ENCODE peak calls at places on chromosomes 11 and 22, in ten cellular contexts. C is thoracic aorta, E is cardiac muscle cell, F is OCI-LY7, L is adrenal gland, Z is right cardiac atrium, O is Peyer's patch, U is aorta, T is fibroblast of lung, Y is kidney. A is an unnamed sample. For H3K9me3, the result is how much of the 10 kb centered on the place peaks cover.

GRCh38 chr11:121524233-121524631 is 71.5 kb upstream of the SORL1-AS1 start:
- DNase-seq in C (no peak), E (no peak), F (no peak), L (no peak), Z (no peak), O (no peak), U (no peak), T (no peak), Y (no peak), A (no peak)

GRCh38 chr11:75420224-75421034 is 12.6 kb downstream of the KLHL35 start:
- DNase-seq in C (no peak), E (no peak), F (no peak), L (no peak), Z (no peak), O (no peak), U (no peak), T (no peak), Y (no peak), A (no peak)

GRCh38 chr11:70183032-70183431 is 20.1 kb upstream of the FADD start:
- DNase-seq in C (no peak), E (no peak), F (no peak), L (no peak), Z (peak), O (no peak), U (no peak), T (no peak), Y (no peak), A (no peak)

GRCh38 chr11:44893250-44894216 is 57.1 kb downstream of the TP53I11 start:
- DNase-seq in C (no peak), E (no peak), F (no peak), L (peak), Z (peak), O (no peak), U (no peak), T (no peak), Y (no peak), A (no peak)

GRCh38 chr11:88689548-88690240 is 352.2 kb upstream of the CTSC start:
- DNase-seq in C (no peak), E (no peak), F (no peak), L (no peak), Z (no peak), O (no peak), U (no peak), T (no peak), Y (no peak), A (no peak)

GRCh38 chr22:22558972-22559603 is at the start of gene PRAME:
- DNase-seq in C (no peak), E (peak), F (peak), L (peak), Z (peak), O (peak), U (peak), T (peak), Y (no peak), A (peak)

GRCh38 chr11:21865541-21865940 is 327.3 kb upstream of the ANO5 start:
- DNase-seq in C (no peak), E (no peak), F (no peak), L (no peak), Z (no peak), O (no peak), U (no peak), T (no peak), Y (no peak), A (no peak)

GRCh38 chr22:26589367-26589844 is 526 bp downstream of the TPST2 start:
- DNase-seq in C (no peak), E (peak), F (peak), L (peak), Z (peak), O (peak), U (peak), T (no peak), Y (peak), A (peak)

GRCh38 chr11:83773950-83774880 is 488.0 kb upstream of the CCDC90B start:
- DNase-seq in C (no peak), E (peak), F (no peak), L (no peak), Z (no peak), O (no peak), U (no peak), T (no peak), Y (no peak), A (no peak)

GRCh38 chr11:4167292-4167691 is 72.7 kb downstream of the RRM1 start:
- DNase-seq in C (no peak), E (no peak), F (no peak), L (no peak), Z (no peak), O (no peak), U (no peak), T (no peak), Y (no peak), A (no peak)

GRCh38 chr11:74689666-74690065 is 41.6 kb downstream of the CHRDL2 start:
- DNase-seq in C (no peak), E (peak), F (no peak), L (no peak), Z (peak), O (no peak), U (peak), T (peak), Y (peak), A (no peak)

GRCh38 chr11:77596626-77597025 is 6.9 kb downstream of the AQP11 start:
- DNase-seq in C (no peak), E (peak), F (no peak), L (no peak), Z (no peak), O (no peak), U (no peak), T (peak), Y (no peak), A (no peak)

GRCh38 chr22:39176067-39176621 is 23.7 kb upstream of the CBX7 start:
- DNase-seq in C (no peak), E (peak), F (no peak), L (peak), Z (peak), O (peak), U (peak), T (peak), Y (peak), A (peak)

GRCh38 chr22:49586244-49586748 is 241.4 kb downstream of the BRD1 start:
- DNase-seq in C (no peak), E (no peak), F (no peak), L (no peak), Z (no peak), O (no peak), U (peak), T (no peak), Y (peak), A (peak)

GRCh38 chr11:108847288-108847687 is 182.4 kb downstream of the DDX10 start:
- DNase-seq in C (no peak), E (no peak), F (no peak), L (no peak), Z (no peak), O (no peak), U (no peak), T (peak), Y (no peak), A (no peak)

GRCh38 chr22:46165975-46166374 is 15.6 kb downstream of the PPARA start:
- DNase-seq in C (no peak), E (peak), F (no peak), L (no peak), Z (no peak), O (no peak), U (no peak), T (peak), Y (no peak), A (no peak)

GRCh38 chr22:46226577-46226976 is 23.5 kb downstream of the CDPF1 start:
- DNase-seq in C (no peak), E (no peak), F (no peak), L (no peak), Z (no peak), O (no peak), U (no peak), T (no peak), Y (no peak), A (no peak)

GRCh38 chr11:85844439-85845051 is 10.6 kb upstream of the CCDC83 start:
- DNase-seq in C (no peak), E (no peak), F (no peak), L (no peak), Z (no peak), O (no peak), U (no peak), T (no peak), Y (no peak), A (no peak)

DNA sequence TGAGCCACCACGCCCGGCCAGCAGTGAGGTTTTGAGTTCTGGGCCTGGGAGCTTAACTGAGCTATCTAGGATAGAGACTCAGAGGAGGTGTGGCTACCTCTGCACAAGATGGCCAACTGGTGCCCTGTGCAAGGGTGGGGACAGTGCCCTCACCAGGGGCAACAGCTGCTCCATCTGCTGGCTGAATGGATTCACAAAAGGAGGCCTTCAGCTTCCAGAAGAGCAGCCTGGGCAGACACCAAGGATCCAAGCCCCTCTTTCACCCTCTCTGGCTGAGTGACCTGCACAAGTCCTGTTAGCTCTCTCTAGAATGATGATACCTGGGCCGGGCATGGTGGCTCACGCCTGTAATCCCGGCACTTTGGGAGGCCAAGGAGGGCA is 33.5 kb upstream of the BAIAP2L2 start:
- DNase-seq in C (no peak), E (no peak), F (no peak), L (no peak), Z (peak), O (peak), U (peak), T (no peak), Y (peak), A (no peak)
- H3K27ac ChIP-seq in C (no peak), E (no peak), F (no peak), L (no peak), Z (no peak), O (no peak), U (no peak), T (no peak), Y (no peak), A (no peak)

GRCh38 chr11:2655320-2655719 is 44.5 kb downstream of the KCNQ1OT1 start:
- DNase-seq in C (no peak), E (no peak), F (no peak), L (no peak), Z (no peak), O (no peak), U (no peak), T (no peak), Y (no peak), A (no peak)
- H3K9me3 ChIP-seq in C (under half), E (under half), F (under half), L (under half), Z (under half), O (under half), U (under half), T (under half), Y (half or more), A (under half)

GRCh38 chr11:118734031-118734430 is 54.6 kb upstream of the TREH start:
- DNase-seq in C (no peak), E (no peak), F (no peak), L (no peak), Z (no peak), O (no peak), U (no peak), T (no peak), Y (no peak), A (no peak)

GRCh38 chr11:118740892-118741291 is 50.1 kb downstream of the DDX6 start:
- DNase-seq in C (no peak), E (no peak), F (no peak), L (no peak), Z (no peak), O (no peak), U (no peak), T (no peak), Y (no peak), A (no peak)

DNA sequence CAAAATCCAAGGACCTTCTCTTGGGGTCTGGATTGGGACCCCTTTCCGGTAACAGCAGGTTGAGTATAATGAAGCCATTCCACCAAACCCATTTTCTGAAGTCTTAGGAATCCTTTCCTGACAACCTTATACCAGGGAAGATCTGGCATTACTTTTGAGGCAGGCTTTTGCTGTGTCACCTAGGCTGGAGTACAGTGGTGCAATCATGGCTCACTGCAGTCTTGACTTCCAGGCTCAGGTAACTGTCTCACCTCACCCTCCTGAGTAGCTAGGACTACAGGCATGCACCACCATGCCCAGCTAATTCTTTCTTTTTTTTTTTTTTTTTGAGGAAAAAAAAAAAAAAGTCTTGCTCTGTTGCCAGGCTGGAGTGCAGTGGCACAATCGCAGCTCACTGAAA is 55.8 kb upstream of the TREH start:
- DNase-seq in C (no peak), E (no peak), F (no peak), L (no peak), Z (no peak), O (no peak), U (no peak), T (no peak), Y (no peak), A (no peak)
- H3K27ac ChIP-seq in C (no peak), E (no peak), F (no peak), L (no peak), Z (no peak), O (no peak), U (no peak), T (no peak), Y (no peak), A (no peak)

DNA sequence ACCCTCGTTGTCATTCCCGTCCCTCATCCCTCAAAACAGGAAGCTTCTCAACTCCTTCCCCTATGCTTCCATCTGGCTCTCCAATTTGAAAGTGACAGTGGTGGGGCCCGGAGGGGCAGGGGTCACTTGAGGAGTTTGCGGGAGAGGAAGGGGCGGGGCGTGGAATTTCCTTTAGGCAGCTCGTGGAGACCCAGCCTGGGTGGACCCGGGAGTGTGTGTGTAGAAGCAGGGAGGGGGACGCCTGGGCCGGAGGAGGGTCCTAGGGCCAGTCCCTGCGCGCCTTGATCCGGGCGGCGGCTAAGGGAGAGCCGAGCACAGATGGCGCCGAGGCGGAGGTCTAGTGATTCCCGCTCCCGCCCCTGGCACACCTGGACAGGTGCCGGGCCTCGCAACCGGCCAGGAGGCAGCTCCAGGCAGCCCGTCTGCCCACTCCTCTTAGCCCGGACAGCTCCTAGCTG is 7.8 kb upstream of the PAX6 start:
- DNase-seq in C (no peak), E (no peak), F (no peak), L (no peak), Z (no peak), O (peak), U (no peak), T (no peak), Y (peak), A (no peak)
- H3K9me3 ChIP-seq in C (under half), E (under half), F (under half), L (under half), Z (under half), O (under half), U (under half), T (under half), Y (under half), A (under half)

GRCh38 chr11:128840137-128840536 is 27.0 kb downstream of the KCNJ1 start:
- DNase-seq in C (no peak), E (no peak), F (no peak), L (no peak), Z (no peak), O (no peak), U (no peak), T (no peak), Y (no peak), A (no peak)

GRCh38 chr11:128841461-128842072 is 25.5 kb downstream of the KCNJ1 start:
- DNase-seq in C (no peak), E (no peak), F (peak), L (no peak), Z (no peak), O (no peak), U (no peak), T (no peak), Y (no peak), A (no peak)

GRCh38 chr11:128845334-128845780 is 21.7 kb downstream of the KCNJ1 start:
- DNase-seq in C (no peak), E (no peak), F (peak), L (no peak), Z (no peak), O (no peak), U (no peak), T (no peak), Y (no peak), A (no peak)

GRCh38 chr11:128840783-128841182 is 26.3 kb downstream of the KCNJ1 start:
- DNase-seq in C (no peak), E (no peak), F (no peak), L (no peak), Z (no peak), O (no peak), U (no peak), T (no peak), Y (no peak), A (no peak)

DNA sequence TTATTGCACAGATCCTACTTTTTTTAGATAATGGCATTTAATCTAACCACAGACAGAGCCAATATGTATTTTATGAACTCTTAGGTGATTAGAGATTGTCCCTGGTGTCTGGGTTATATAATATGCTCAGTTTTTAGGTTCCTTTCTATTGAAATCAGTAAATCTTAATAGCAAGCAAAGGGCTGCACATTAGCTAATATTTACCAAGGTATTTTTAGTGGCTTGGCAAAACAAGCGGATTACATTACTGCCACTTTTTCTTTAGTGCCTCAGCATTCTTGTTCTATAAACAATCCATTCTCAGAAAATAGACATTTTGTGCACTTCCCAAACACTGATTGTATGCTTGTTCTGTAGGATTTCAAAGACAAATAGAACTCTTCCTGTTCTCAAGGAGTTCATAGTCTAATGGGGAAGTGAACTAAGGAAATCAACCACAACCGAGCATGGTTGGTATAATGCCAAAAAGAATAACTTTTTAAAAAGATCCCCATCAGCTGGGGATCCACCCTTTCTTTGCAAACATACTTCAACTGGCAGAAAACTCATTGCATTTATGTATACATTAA is 23.8 kb downstream of the KCNJ1 start:
- DNase-seq in C (no peak), E (no peak), F (no peak), L (no peak), Z (no peak), O (no peak), U (no peak), T (no peak), Y (no peak), A (no peak)
- H3K27ac ChIP-seq in C (no peak), E (no peak), F (peak), L (no peak), Z (no peak), O (no peak), U (no peak), T (no peak), Y (no peak), A (no peak)

A was measured in lower lobe of right lung.